ENCODE peak calls at places on chromosomes 12 and 14, in six cellular contexts. H is GM12865, Q is suprapubic skin, A is NB4, C is AG10803, D is right atrium auricular region. R is an unnamed sample.

GRCh38 chr12:77104792-77105191 is 39.4 kb upstream of the E2F7 start:
- DNase-seq in Q (no peak), H (no peak), D (no peak), C (peak; percentile 47), A (no peak), R (no peak)

GRCh38 chr12:5807090-5807414 is 138.0 kb downstream of the ANO2 start:
- DNase-seq in Q (no peak), C (peak; percentile 37), D (no peak), A (no peak), H (no peak), R (no peak)

GRCh38 chr12:106149096-106149784 is 10.5 kb upstream of the NUAK1 start:
- DNase-seq in C (peak; percentile 24), H (no peak), D (no peak), Q (no peak), A (peak; percentile 37), R (no peak)

GRCh38 chr12:11697670-11698387 is 48.4 kb downstream of the ETV6 start:
- DNase-seq in A (no peak), Q (no peak), D (no peak), C (peak; percentile 93), H (no peak), R (no peak)

GRCh38 chr12:131072446-131073230 is 118.9 kb downstream of the ADGRD1 start:
- DNase-seq in A (no peak), D (no peak), H (no peak), Q (peak; percentile 55), C (no peak), R (no peak)

GRCh38 chr12:12689672-12690287 is 6.2 kb downstream of the GPR19 start:
- DNase-seq in A (no peak), H (peak; percentile 75), D (no peak), Q (no peak), C (no peak), R (no peak)

GRCh38 chr14:30195946-30196345 is 268.3 kb upstream of the PRKD1 start:
- DNase-seq in C (peak; percentile 81), H (no peak), Q (no peak), D (no peak), A (no peak), R (no peak)

GRCh38 chr12:75656650-75657049 is 145.2 kb upstream of the KRR1 start:
- DNase-seq in H (no peak), D (no peak), C (peak; percentile 97), A (no peak), Q (no peak), R (no peak)

GRCh38 chr12:3207858-3208257 is 130.7 kb downstream of the TSPAN9 start:
- DNase-seq in D (no peak), A (peak; percentile 62), H (peak; percentile 29), C (no peak), Q (no peak), R (no peak)

GRCh38 chr14:99884834-99885648 is 91.8 kb downstream of the EML1 start:
- DNase-seq in Q (no peak), A (peak; percentile 63), D (no peak), H (peak; percentile 64), C (peak; percentile 74), R (peak; percentile 63)
- TF ChIP-seq CTCF in Q (peak; percentile 61), A (peak; percentile 35), D (peak; percentile 51), H (peak; percentile 61), C (peak; percentile 76), R (peak; percentile 78)

GRCh38 chr14:105281354-105282097 is 19.3 kb downstream of the BRF1 start:
- DNase-seq in D (no peak), A (peak; percentile 33), C (peak; percentile 66), H (peak; percentile 62), Q (no peak), R (peak; percentile 78)
- TF ChIP-seq CTCF in D (peak; percentile 39), A (peak; percentile 21), C (peak; percentile 75), H (peak; percentile 67), Q (peak; percentile 42), R (peak; percentile 65)

GRCh38 chr12:84875241-84875640 is 37.4 kb downstream of the SLC6A15 start:
- DNase-seq in Q (no peak), A (no peak), C (no peak), H (no peak), D (no peak), R (no peak)

GRCh38 chr12:84874125-84874824 is 38.3 kb downstream of the SLC6A15 start:
- DNase-seq in D (no peak), C (peak; percentile 60), A (peak; percentile 65), Q (no peak), H (peak; percentile 59), R (peak; percentile 19)

GRCh38 chr12:84877340-84877739 is 35.3 kb downstream of the SLC6A15 start:
- DNase-seq in Q (no peak), D (no peak), A (no peak), H (no peak), C (no peak), R (no peak)

GRCh38 chr12:84874825-84875139 is 37.8 kb downstream of the SLC6A15 start:
- DNase-seq in A (no peak), D (no peak), C (no peak), Q (no peak), H (no peak), R (no peak)
- TF ChIP-seq CTCF in A (no peak), D (no peak), C (no peak), Q (no peak), H (no peak), R (no peak)

GRCh38 chr14:45204241-45204640 is 48.8 kb downstream of the MIS18BP1 start:
- DNase-seq in C (no peak), H (no peak), Q (no peak), A (no peak), D (no peak), R (no peak)

GRCh38 chr14:45199246-45199645 is 53.8 kb downstream of the MIS18BP1 start:
- DNase-seq in H (no peak), Q (no peak), A (no peak), D (no peak), C (peak; percentile 38), R (no peak)

GRCh38 chr14:45198551-45198950 is 54.5 kb downstream of the MIS18BP1 start:
- DNase-seq in C (peak; percentile 35), A (no peak), Q (no peak), D (no peak), H (no peak), R (no peak)

GRCh38 chr14:45201908-45202307 is 51.1 kb downstream of the MIS18BP1 start:
- DNase-seq in H (peak; percentile 47), C (peak; percentile 13), D (no peak), A (peak; percentile 42), Q (no peak), R (no peak)
- TF ChIP-seq CTCF in H (peak; percentile 13), C (peak; percentile 30), D (no peak), A (peak; percentile 12), Q (no peak), R (peak; percentile 48)

GRCh38 chr14:104870368-104871144 is 5.5 kb downstream of the CEP170B start:
- DNase-seq in H (no peak), A (no peak), Q (peak; percentile 64), C (no peak), D (no peak), R (no peak)
- TF ChIP-seq CTCF in H (peak; percentile 44), A (peak; percentile 35), Q (peak; percentile 26), C (peak; percentile 16), D (peak; percentile 20), R (peak; percentile 56)

R was measured in GM13977.